ENCODE peak calls at places on chromosomes 5 and 9, in eight cellular contexts. One of them, this sample, is unnamed.

GRCh38 chr5:133497608-133498348 is 114.6 kb downstream of the FSTL4 start:
- DNase-seq in fibroblast of pulmonary artery: no peak
- DNase-seq in uterus: no peak
- DNase-seq in CD8-positive, alpha-beta T cell: no peak
- DNase-seq in left ventricle myocardium inferior: no peak
- DNase-seq in breast epithelium: no peak
- DNase-seq in hepatocyte: no peak
- DNase-seq in GM06990: no peak
- DNase-seq in this sample: no peak

GRCh38 chr9:126342621-126343031 is 16.0 kb downstream of the MVB12B start:
- DNase-seq in breast epithelium: no peak
- DNase-seq in left ventricle myocardium inferior: no peak
- DNase-seq in GM06990: no peak
- DNase-seq in uterus: no peak
- DNase-seq in CD8-positive, alpha-beta T cell: no peak
- DNase-seq in hepatocyte: peak
- DNase-seq in fibroblast of pulmonary artery: no peak
- DNase-seq in this sample: no peak

GRCh38 chr5:168409601-168410458 is 76.4 kb upstream of the RARS1 start:
- DNase-seq in hepatocyte: no peak
- DNase-seq in left ventricle myocardium inferior: no peak
- DNase-seq in breast epithelium: no peak
- DNase-seq in GM06990: no peak
- DNase-seq in CD8-positive, alpha-beta T cell: no peak
- DNase-seq in fibroblast of pulmonary artery: peak
- DNase-seq in uterus: no peak
- DNase-seq in this sample: peak

GRCh38 chr5:17154211-17154996 is 63.0 kb upstream of the BASP1 start:
- DNase-seq in GM06990: no peak
- DNase-seq in CD8-positive, alpha-beta T cell: no peak
- DNase-seq in hepatocyte: no peak
- DNase-seq in left ventricle myocardium inferior: no peak
- DNase-seq in breast epithelium: no peak
- DNase-seq in uterus: no peak
- DNase-seq in fibroblast of pulmonary artery: peak
- DNase-seq in this sample: peak

GRCh38 chr5:177447066-177447610 is 524 bp downstream of the PRR7 start:
- DNase-seq in CD8-positive, alpha-beta T cell: peak
- DNase-seq in breast epithelium: no peak
- DNase-seq in hepatocyte: peak
- DNase-seq in uterus: peak
- DNase-seq in GM06990: peak
- DNase-seq in left ventricle myocardium inferior: no peak
- DNase-seq in fibroblast of pulmonary artery: peak
- DNase-seq in this sample: peak

GRCh38 chr9:32502459-32502858 is 23.5 kb downstream of the RIGI start:
- DNase-seq in hepatocyte: no peak
- DNase-seq in left ventricle myocardium inferior: no peak
- DNase-seq in GM06990: no peak
- DNase-seq in CD8-positive, alpha-beta T cell: no peak
- DNase-seq in uterus: no peak
- DNase-seq in fibroblast of pulmonary artery: peak
- DNase-seq in breast epithelium: no peak
- DNase-seq in this sample: peak

GRCh38 chr5:180470966-180471582 is 23.1 kb upstream of the CNOT6 start:
- DNase-seq in breast epithelium: no peak
- DNase-seq in hepatocyte: peak
- DNase-seq in uterus: peak
- DNase-seq in left ventricle myocardium inferior: peak
- DNase-seq in CD8-positive, alpha-beta T cell: peak
- DNase-seq in fibroblast of pulmonary artery: peak
- DNase-seq in GM06990: no peak
- DNase-seq in this sample: peak

GRCh38 chr5:32707394-32707997 is 3.6 kb upstream of the NPR3 start:
- DNase-seq in breast epithelium: no peak
- DNase-seq in uterus: no peak
- DNase-seq in CD8-positive, alpha-beta T cell: no peak
- DNase-seq in fibroblast of pulmonary artery: peak
- DNase-seq in hepatocyte: peak
- DNase-seq in GM06990: no peak
- DNase-seq in left ventricle myocardium inferior: no peak
- DNase-seq in this sample: peak

GRCh38 chr5:178074266-178074952 is 38.9 kb upstream of the N4BP3 start:
- DNase-seq in GM06990: no peak
- DNase-seq in fibroblast of pulmonary artery: no peak
- DNase-seq in hepatocyte: peak
- DNase-seq in CD8-positive, alpha-beta T cell: no peak
- DNase-seq in breast epithelium: no peak
- DNase-seq in uterus: no peak
- DNase-seq in left ventricle myocardium inferior: no peak
- DNase-seq in this sample: no peak

GRCh38 chr5:140329739-140330481 is 16.5 kb downstream of the HBEGF start:
- DNase-seq in hepatocyte: no peak
- DNase-seq in uterus: no peak
- DNase-seq in breast epithelium: no peak
- DNase-seq in fibroblast of pulmonary artery: peak
- DNase-seq in GM06990: no peak
- DNase-seq in CD8-positive, alpha-beta T cell: no peak
- DNase-seq in left ventricle myocardium inferior: no peak
- DNase-seq in this sample: no peak

GRCh38 chr5:6722015-6722414 is 8.8 kb downstream of the TENT4A start:
- DNase-seq in fibroblast of pulmonary artery: no peak
- DNase-seq in hepatocyte: no peak
- DNase-seq in breast epithelium: no peak
- DNase-seq in left ventricle myocardium inferior: no peak
- DNase-seq in uterus: no peak
- DNase-seq in CD8-positive, alpha-beta T cell: no peak
- DNase-seq in GM06990: peak
- DNase-seq in this sample: peak

GRCh38 chr5:172637740-172638139 is 3.3 kb upstream of the NEURL1B start:
- DNase-seq in CD8-positive, alpha-beta T cell: no peak
- DNase-seq in fibroblast of pulmonary artery: no peak
- DNase-seq in left ventricle myocardium inferior: no peak
- DNase-seq in GM06990: no peak
- DNase-seq in hepatocyte: no peak
- DNase-seq in uterus: peak
- DNase-seq in breast epithelium: no peak
- DNase-seq in this sample: no peak

GRCh38 chr9:118929317-118929716 is 439.9 kb downstream of the BRINP1 start:
- DNase-seq in breast epithelium: no peak
- DNase-seq in hepatocyte: no peak
- DNase-seq in left ventricle myocardium inferior: no peak
- DNase-seq in uterus: no peak
- DNase-seq in fibroblast of pulmonary artery: no peak
- DNase-seq in GM06990: no peak
- DNase-seq in CD8-positive, alpha-beta T cell: no peak
- DNase-seq in this sample: peak

GRCh38 chr5:135660826-135661555 is 82.2 kb upstream of the CXCL14 start:
- DNase-seq in fibroblast of pulmonary artery: no peak
- DNase-seq in hepatocyte: no peak
- DNase-seq in breast epithelium: no peak
- DNase-seq in GM06990: no peak
- DNase-seq in CD8-positive, alpha-beta T cell: no peak
- DNase-seq in left ventricle myocardium inferior: no peak
- DNase-seq in uterus: no peak
- DNase-seq in this sample: no peak

GRCh38 chr5:74035521-74035937 is 409.5 kb downstream of the ARHGEF28 start:
- DNase-seq in breast epithelium: no peak
- DNase-seq in CD8-positive, alpha-beta T cell: no peak
- DNase-seq in GM06990: peak
- DNase-seq in fibroblast of pulmonary artery: peak
- DNase-seq in left ventricle myocardium inferior: no peak
- DNase-seq in uterus: peak
- DNase-seq in hepatocyte: peak
- DNase-seq in this sample: peak

GRCh38 chr9:27377811-27378345 is 80.9 kb upstream of the EQTN start:
- DNase-seq in uterus: no peak
- DNase-seq in breast epithelium: no peak
- DNase-seq in CD8-positive, alpha-beta T cell: no peak
- DNase-seq in left ventricle myocardium inferior: no peak
- DNase-seq in GM06990: peak
- DNase-seq in hepatocyte: no peak
- DNase-seq in fibroblast of pulmonary artery: no peak
- DNase-seq in this sample: no peak

GRCh38 chr5:14257995-14258403 is 114.9 kb downstream of the TRIO start:
- DNase-seq in fibroblast of pulmonary artery: no peak
- DNase-seq in hepatocyte: no peak
- DNase-seq in breast epithelium: no peak
- DNase-seq in CD8-positive, alpha-beta T cell: no peak
- DNase-seq in left ventricle myocardium inferior: no peak
- DNase-seq in GM06990: peak
- DNase-seq in uterus: no peak
- DNase-seq in this sample: no peak

GRCh38 chr5:159567461-159567860 is 237.2 kb upstream of the IL12B start:
- DNase-seq in hepatocyte: no peak
- DNase-seq in CD8-positive, alpha-beta T cell: no peak
- DNase-seq in fibroblast of pulmonary artery: no peak
- DNase-seq in GM06990: no peak
- DNase-seq in uterus: no peak
- DNase-seq in left ventricle myocardium inferior: no peak
- DNase-seq in breast epithelium: no peak
- DNase-seq in this sample: peak

GRCh38 chr9:137828527-137829259 is 48.9 kb upstream of the CACNA1B start:
- DNase-seq in breast epithelium: no peak
- DNase-seq in left ventricle myocardium inferior: no peak
- DNase-seq in GM06990: no peak
- DNase-seq in fibroblast of pulmonary artery: peak
- DNase-seq in CD8-positive, alpha-beta T cell: no peak
- DNase-seq in hepatocyte: peak
- DNase-seq in uterus: no peak
- DNase-seq in this sample: peak

GRCh38 chr9:137823986-137824771 is 53.4 kb upstream of the CACNA1B start:
- DNase-seq in hepatocyte: no peak
- DNase-seq in left ventricle myocardium inferior: no peak
- DNase-seq in breast epithelium: no peak
- DNase-seq in CD8-positive, alpha-beta T cell: no peak
- DNase-seq in GM06990: no peak
- DNase-seq in uterus: no peak
- DNase-seq in fibroblast of pulmonary artery: no peak
- DNase-seq in this sample: no peak

GRCh38 chr9:137829260-137829996 is 48.2 kb upstream of the CACNA1B start:
- DNase-seq in left ventricle myocardium inferior: no peak
- DNase-seq in uterus: no peak
- DNase-seq in GM06990: no peak
- DNase-seq in CD8-positive, alpha-beta T cell: no peak
- DNase-seq in breast epithelium: no peak
- DNase-seq in fibroblast of pulmonary artery: no peak
- DNase-seq in hepatocyte: no peak
- DNase-seq in this sample: no peak

GRCh38 chr9:137825324-137825991 is 52.1 kb upstream of the CACNA1B start:
- DNase-seq in left ventricle myocardium inferior: no peak
- DNase-seq in hepatocyte: no peak
- DNase-seq in GM06990: peak
- DNase-seq in uterus: no peak
- DNase-seq in CD8-positive, alpha-beta T cell: no peak
- DNase-seq in fibroblast of pulmonary artery: no peak
- DNase-seq in breast epithelium: no peak
- DNase-seq in this sample: no peak

GRCh38 chr9:137827908-137828526 is 49.6 kb upstream of the CACNA1B start:
- DNase-seq in GM06990: no peak
- DNase-seq in fibroblast of pulmonary artery: no peak
- DNase-seq in uterus: no peak
- DNase-seq in CD8-positive, alpha-beta T cell: no peak
- DNase-seq in breast epithelium: no peak
- DNase-seq in left ventricle myocardium inferior: no peak
- DNase-seq in hepatocyte: peak
- DNase-seq in this sample: no peak
- H3K4me3 ChIP-seq in GM06990: no peak
- H3K4me3 ChIP-seq in fibroblast of pulmonary artery: no peak
- H3K4me3 ChIP-seq in uterus: no peak
- H3K4me3 ChIP-seq in CD8-positive, alpha-beta T cell: no peak
- H3K4me3 ChIP-seq in breast epithelium: no peak
- H3K4me3 ChIP-seq in left ventricle myocardium inferior: no peak
- H3K4me3 ChIP-seq in hepatocyte: no peak
- H3K4me3 ChIP-seq in this sample: no peak

DNA sequence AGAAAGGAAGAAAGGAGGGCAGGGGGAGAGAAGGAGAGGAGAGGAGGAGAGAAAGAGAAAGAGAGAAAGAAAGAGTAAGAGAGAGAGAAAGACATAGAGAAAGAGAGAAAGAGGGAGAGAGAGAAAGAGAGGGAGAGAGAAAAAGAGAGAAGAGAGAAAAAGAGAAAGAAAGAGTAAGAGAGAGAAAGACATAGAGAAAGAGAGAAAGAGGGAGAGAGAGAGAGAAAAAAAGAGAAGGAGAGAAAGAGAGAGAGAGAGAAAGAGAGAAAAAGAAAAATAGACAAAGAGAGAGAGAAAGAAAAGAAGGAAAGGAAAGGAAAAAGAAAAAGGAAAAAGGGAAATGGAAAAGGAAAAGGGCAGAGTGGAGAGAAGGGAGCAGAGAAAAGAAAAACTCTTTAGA is 411.7 kb downstream of the NFIB start:
- DNase-seq in left ventricle myocardium inferior: no peak
- DNase-seq in uterus: no peak
- DNase-seq in GM06990: no peak
- DNase-seq in CD8-positive, alpha-beta T cell: no peak
- DNase-seq in fibroblast of pulmonary artery: no peak
- DNase-seq in hepatocyte: no peak
- DNase-seq in breast epithelium: no peak
- DNase-seq in this sample: no peak
- TF ChIP-seq CTCF in left ventricle myocardium inferior: no peak
- TF ChIP-seq CTCF in uterus: no peak
- TF ChIP-seq CTCF in GM06990: no peak
- TF ChIP-seq CTCF in CD8-positive, alpha-beta T cell: peak
- TF ChIP-seq CTCF in fibroblast of pulmonary artery: no peak
- TF ChIP-seq CTCF in hepatocyte: no peak
- TF ChIP-seq CTCF in breast epithelium: no peak
- TF ChIP-seq CTCF in this sample: no peak

GRCh38 chr5:4065472-4066320 is 470.1 kb downstream of the IRX1 start:
- DNase-seq in hepatocyte: peak
- DNase-seq in left ventricle myocardium inferior: no peak
- DNase-seq in GM06990: no peak
- DNase-seq in fibroblast of pulmonary artery: peak
- DNase-seq in breast epithelium: no peak
- DNase-seq in CD8-positive, alpha-beta T cell: no peak
- DNase-seq in uterus: no peak
- DNase-seq in this sample: no peak
- H3K4me3 ChIP-seq in hepatocyte: no peak
- H3K4me3 ChIP-seq in left ventricle myocardium inferior: no peak
- H3K4me3 ChIP-seq in GM06990: no peak
- H3K4me3 ChIP-seq in fibroblast of pulmonary artery: no peak
- H3K4me3 ChIP-seq in breast epithelium: no peak
- H3K4me3 ChIP-seq in CD8-positive, alpha-beta T cell: no peak
- H3K4me3 ChIP-seq in uterus: no peak
- H3K4me3 ChIP-seq in this sample: no peak

DNA sequence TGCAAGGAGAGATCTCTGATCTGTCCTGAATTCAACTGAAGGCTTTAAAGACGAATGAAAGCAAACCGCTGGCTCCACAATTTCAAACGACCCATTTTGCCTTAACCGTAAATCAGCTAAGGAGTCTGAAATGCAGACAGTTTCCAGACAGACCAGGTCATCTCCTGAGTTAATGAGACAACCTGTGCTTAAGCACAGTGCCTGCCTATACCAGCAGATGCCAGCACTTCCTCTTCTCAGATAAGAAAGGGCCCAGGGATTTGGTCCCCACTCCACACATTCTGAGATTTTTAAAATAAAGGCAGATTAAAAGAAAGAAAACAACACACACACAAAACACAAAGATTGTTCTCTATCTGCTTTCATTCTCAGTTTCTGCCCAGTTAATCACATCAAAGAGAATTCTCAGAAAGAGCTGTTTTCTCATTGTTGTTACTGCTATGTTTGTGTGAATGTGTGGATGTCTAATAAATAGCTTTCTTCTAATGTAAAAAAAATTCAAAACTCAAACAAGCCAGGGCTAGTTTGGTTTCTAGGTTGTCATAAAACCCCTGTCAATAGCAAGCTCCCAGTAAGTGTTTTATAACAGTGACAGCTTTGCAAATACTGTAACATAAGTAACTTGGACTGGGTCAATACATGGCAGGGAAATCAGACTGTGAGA is 157.7 kb upstream of the SLC24A2 start:
- DNase-seq in left ventricle myocardium inferior: no peak
- DNase-seq in CD8-positive, alpha-beta T cell: no peak
- DNase-seq in fibroblast of pulmonary artery: peak
- DNase-seq in hepatocyte: peak
- DNase-seq in uterus: no peak
- DNase-seq in breast epithelium: no peak
- DNase-seq in GM06990: no peak
- DNase-seq in this sample: peak
- TF ChIP-seq CTCF in left ventricle myocardium inferior: peak
- TF ChIP-seq CTCF in CD8-positive, alpha-beta T cell: no peak
- TF ChIP-seq CTCF in fibroblast of pulmonary artery: peak
- TF ChIP-seq CTCF in hepatocyte: peak
- TF ChIP-seq CTCF in uterus: no peak
- TF ChIP-seq CTCF in breast epithelium: no peak
- TF ChIP-seq CTCF in GM06990: peak
- TF ChIP-seq CTCF in this sample: peak